ENCODE peak calls at places on chromosome X, in five cellular contexts. One of them, this sample, is unnamed.

GRCh38 chrX:68808686-68809357 is 20.0 kb upstream of the EFNB1 start:
- DNase-seq in A549: peak
- DNase-seq in HepG2: no peak
- DNase-seq in endothelial cell of umbilical vein: no peak
- DNase-seq in K562: no peak
- DNase-seq in this sample: peak

GRCh38 chrX:141652315-141652714 is 46.2 kb downstream of the SPANXD start:
- DNase-seq in A549: no peak
- DNase-seq in HepG2: no peak
- DNase-seq in endothelial cell of umbilical vein: no peak
- DNase-seq in K562: no peak
- DNase-seq in this sample: no peak

GRCh38 chrX:76148753-76149152 is 24.1 kb upstream of the PBDC1 start:
- DNase-seq in A549: peak
- DNase-seq in HepG2: peak
- DNase-seq in endothelial cell of umbilical vein: peak
- DNase-seq in K562: no peak
- DNase-seq in this sample: peak

GRCh38 chrX:120749141-120749846 is 119.4 kb upstream of the C1GALT1C1 start:
- DNase-seq in A549: no peak
- DNase-seq in HepG2: no peak
- DNase-seq in endothelial cell of umbilical vein: peak
- DNase-seq in K562: no peak
- DNase-seq in this sample: peak

GRCh38 chrX:69618803-69619202 is 2.9 kb downstream of the EDA start:
- DNase-seq in A549: peak
- DNase-seq in HepG2: peak
- DNase-seq in endothelial cell of umbilical vein: peak
- DNase-seq in K562: no peak
- DNase-seq in this sample: peak

GRCh38 chrX:154547245-154548027 is at the start of gene IKBKG:
- DNase-seq in A549: peak
- DNase-seq in HepG2: peak
- DNase-seq in endothelial cell of umbilical vein: peak
- DNase-seq in K562: peak
- DNase-seq in this sample: peak

GRCh38 chrX:72274526-72274925 is 2.5 kb downstream of the RPS4X start:
- DNase-seq in A549: no peak
- DNase-seq in HepG2: no peak
- DNase-seq in endothelial cell of umbilical vein: no peak
- DNase-seq in K562: no peak
- DNase-seq in this sample: no peak

GRCh38 chrX:45479835-45480422 is 279.3 kb upstream of the DIPK2B start:
- DNase-seq in A549: peak
- DNase-seq in HepG2: peak
- DNase-seq in endothelial cell of umbilical vein: peak
- DNase-seq in K562: no peak
- DNase-seq in this sample: no peak

GRCh38 chrX:68997911-68998310 is 167.3 kb downstream of the PJA1 start:
- DNase-seq in A549: no peak
- DNase-seq in HepG2: no peak
- DNase-seq in endothelial cell of umbilical vein: peak
- DNase-seq in K562: no peak
- DNase-seq in this sample: no peak

GRCh38 chrX:27380163-27380845 is 82.8 kb downstream of the PPP4R3C start:
- DNase-seq in A549: no peak
- DNase-seq in HepG2: peak
- DNase-seq in endothelial cell of umbilical vein: no peak
- DNase-seq in K562: no peak
- DNase-seq in this sample: no peak

GRCh38 chrX:53330331-53330730 is 48.9 kb upstream of the IQSEC2 start:
- DNase-seq in A549: no peak
- DNase-seq in HepG2: no peak
- DNase-seq in endothelial cell of umbilical vein: no peak
- DNase-seq in K562: no peak
- DNase-seq in this sample: no peak

GRCh38 chrX:30593435-30594200 is 16.1 kb upstream of the TASL start:
- DNase-seq in A549: no peak
- DNase-seq in HepG2: peak
- DNase-seq in endothelial cell of umbilical vein: no peak
- DNase-seq in K562: no peak
- DNase-seq in this sample: no peak

GRCh38 chrX:4550018-4550417 is 836.6 kb upstream of the PRKX start:
- DNase-seq in A549: peak
- DNase-seq in HepG2: no peak
- DNase-seq in endothelial cell of umbilical vein: no peak
- DNase-seq in K562: no peak
- DNase-seq in this sample: peak

GRCh38 chrX:69541959-69542358 is 37.8 kb downstream of the NALF2 start:
- DNase-seq in A549: no peak
- DNase-seq in HepG2: no peak
- DNase-seq in endothelial cell of umbilical vein: no peak
- DNase-seq in K562: no peak
- DNase-seq in this sample: no peak

GRCh38 chrX:11435568-11435967 is 142.4 kb downstream of the AMELX start:
- DNase-seq in A549: no peak
- DNase-seq in HepG2: no peak
- DNase-seq in endothelial cell of umbilical vein: peak
- DNase-seq in K562: no peak
- DNase-seq in this sample: no peak
- TF ChIP-seq MYC in A549: no peak
- TF ChIP-seq MYC in HepG2: no peak
- TF ChIP-seq MYC in endothelial cell of umbilical vein: no peak
- TF ChIP-seq MYC in K562: no peak
- TF ChIP-seq MYC in this sample: no peak

DNA sequence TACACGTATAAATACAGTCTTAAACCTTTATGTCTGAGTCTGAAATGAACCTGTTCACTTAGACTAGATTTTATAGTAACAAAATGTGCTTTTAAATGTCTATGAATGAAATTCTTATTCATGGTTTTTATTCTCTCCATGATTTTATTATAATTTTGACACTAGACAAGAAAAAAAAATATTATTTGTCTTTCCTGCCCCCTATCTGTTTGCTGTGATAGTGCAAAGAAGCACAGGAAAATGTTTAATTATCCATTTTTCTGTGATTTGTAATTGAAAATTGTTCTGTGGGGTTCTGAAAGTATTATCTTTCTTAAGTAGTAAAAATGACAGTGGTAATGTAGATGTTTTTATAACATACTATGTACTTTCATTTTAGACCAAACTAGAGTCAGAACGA is 52.0 kb downstream of the INTS6L start:
- DNase-seq in A549: no peak
- DNase-seq in HepG2: no peak
- DNase-seq in endothelial cell of umbilical vein: no peak
- DNase-seq in K562: no peak
- DNase-seq in this sample: no peak
- TF ChIP-seq CTCF in A549: peak
- TF ChIP-seq CTCF in HepG2: no peak
- TF ChIP-seq CTCF in endothelial cell of umbilical vein: peak
- TF ChIP-seq CTCF in K562: peak
- TF ChIP-seq CTCF in this sample: peak

DNA sequence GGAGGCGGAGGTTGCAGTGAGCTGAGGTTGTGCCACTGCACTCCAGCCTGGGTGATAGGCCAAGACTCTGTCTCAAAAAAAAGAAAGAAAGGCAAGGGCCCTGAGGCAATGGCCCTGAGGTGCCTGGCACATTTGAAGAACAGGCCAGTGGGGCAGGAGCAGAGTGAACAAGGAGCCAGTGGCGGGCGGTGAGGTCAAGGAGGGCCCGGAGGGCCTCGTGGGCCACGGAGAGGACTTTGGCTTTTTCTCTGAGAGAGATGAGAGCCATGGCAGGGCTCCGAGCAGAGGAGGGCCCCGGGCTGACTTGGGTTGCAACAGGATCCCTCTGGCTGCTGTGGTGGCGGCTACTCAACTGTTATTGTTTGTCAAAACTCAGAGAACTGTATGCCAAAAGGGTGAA is 13.3 kb downstream of the FTSJ1 start:
- DNase-seq in A549: no peak
- DNase-seq in HepG2: no peak
- DNase-seq in endothelial cell of umbilical vein: no peak
- DNase-seq in K562: no peak
- DNase-seq in this sample: no peak
- TF ChIP-seq MYC in A549: no peak
- TF ChIP-seq MYC in HepG2: no peak
- TF ChIP-seq MYC in endothelial cell of umbilical vein: no peak
- TF ChIP-seq MYC in K562: no peak
- TF ChIP-seq MYC in this sample: no peak

GRCh38 chrX:43333543-43333942 is 322.6 kb upstream of the MAOA start:
- DNase-seq in A549: no peak
- DNase-seq in HepG2: peak
- DNase-seq in endothelial cell of umbilical vein: peak
- DNase-seq in K562: no peak
- DNase-seq in this sample: peak
- TF ChIP-seq CTCF in A549: no peak
- TF ChIP-seq CTCF in HepG2: peak
- TF ChIP-seq CTCF in endothelial cell of umbilical vein: no peak
- TF ChIP-seq CTCF in K562: no peak
- TF ChIP-seq CTCF in this sample: no peak

GRCh38 chrX:150570512-150570911 is 2.1 kb downstream of the MTM1 start:
- DNase-seq in A549: no peak
- DNase-seq in HepG2: peak
- DNase-seq in endothelial cell of umbilical vein: peak
- DNase-seq in K562: no peak
- DNase-seq in this sample: peak

GRCh38 chrX:150568320-150569154 is at the start of gene MTM1:
- DNase-seq in A549: peak
- DNase-seq in HepG2: peak
- DNase-seq in endothelial cell of umbilical vein: peak
- DNase-seq in K562: peak
- DNase-seq in this sample: peak

GRCh38 chrX:150567645-150568319 is 639 bp upstream of the MTM1 start:
- DNase-seq in A549: no peak
- DNase-seq in HepG2: no peak
- DNase-seq in endothelial cell of umbilical vein: no peak
- DNase-seq in K562: no peak
- DNase-seq in this sample: no peak

GRCh38 chrX:150566734-150567182 is 1.7 kb upstream of the MTM1 start:
- DNase-seq in A549: no peak
- DNase-seq in HepG2: no peak
- DNase-seq in endothelial cell of umbilical vein: no peak
- DNase-seq in K562: no peak
- DNase-seq in this sample: no peak

GRCh38 chrX:150569155-150569477 is 695 bp downstream of the MTM1 start:
- DNase-seq in A549: no peak
- DNase-seq in HepG2: no peak
- DNase-seq in endothelial cell of umbilical vein: no peak
- DNase-seq in K562: no peak
- DNase-seq in this sample: peak
- TF ChIP-seq MYC in A549: no peak
- TF ChIP-seq MYC in HepG2: no peak
- TF ChIP-seq MYC in endothelial cell of umbilical vein: no peak
- TF ChIP-seq MYC in K562: no peak
- TF ChIP-seq MYC in this sample: no peak

DNA sequence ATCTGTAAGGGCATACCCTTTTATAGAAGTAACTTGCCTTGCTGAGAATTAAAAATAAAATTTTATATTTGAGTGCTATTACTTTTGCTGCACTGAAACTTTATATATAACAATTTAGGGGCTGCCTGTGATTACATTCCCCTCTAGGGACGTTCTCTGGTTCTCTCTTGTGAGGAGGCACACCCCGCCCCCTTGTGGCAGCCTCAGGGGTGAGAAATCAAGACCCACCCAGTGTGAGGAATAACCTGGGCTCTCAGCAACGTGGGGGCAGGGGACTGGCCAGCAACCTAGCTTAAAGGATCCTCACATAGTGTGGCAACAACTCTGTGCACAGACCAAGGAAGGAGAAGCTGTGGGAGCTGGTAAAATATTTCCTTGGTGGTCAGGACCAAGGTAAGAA is 43.7 kb downstream of the MAGEA9 start:
- DNase-seq in A549: peak
- DNase-seq in HepG2: peak
- DNase-seq in endothelial cell of umbilical vein: peak
- DNase-seq in K562: no peak
- DNase-seq in this sample: peak
- TF ChIP-seq CTCF in A549: peak
- TF ChIP-seq CTCF in HepG2: peak
- TF ChIP-seq CTCF in endothelial cell of umbilical vein: peak
- TF ChIP-seq CTCF in K562: peak
- TF ChIP-seq CTCF in this sample: peak

DNA sequence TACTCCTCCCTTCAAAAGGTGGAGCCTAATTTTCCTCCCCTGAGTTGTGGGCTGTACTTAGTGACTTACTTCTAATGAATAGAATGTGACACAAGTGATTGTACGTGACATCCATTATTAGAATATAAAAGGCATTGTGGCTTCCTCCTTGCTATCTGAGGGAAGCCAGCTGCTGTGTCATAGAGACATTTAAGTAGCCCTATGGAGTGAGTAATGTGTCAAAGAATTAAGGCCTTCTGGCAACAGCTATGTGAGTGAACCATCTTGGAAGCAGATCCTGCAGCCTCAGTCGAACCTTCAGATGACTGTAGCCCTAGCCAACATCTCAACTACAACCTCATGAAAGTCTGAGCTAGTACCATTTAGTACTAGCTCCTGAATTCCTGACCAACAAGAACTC is 76.1 kb downstream of the BCOR start:
- DNase-seq in A549: no peak
- DNase-seq in HepG2: no peak
- DNase-seq in endothelial cell of umbilical vein: no peak
- DNase-seq in K562: no peak
- DNase-seq in this sample: no peak
- TF ChIP-seq MYC in A549: no peak
- TF ChIP-seq MYC in HepG2: no peak
- TF ChIP-seq MYC in endothelial cell of umbilical vein: no peak
- TF ChIP-seq MYC in K562: no peak
- TF ChIP-seq MYC in this sample: no peak

DNA sequence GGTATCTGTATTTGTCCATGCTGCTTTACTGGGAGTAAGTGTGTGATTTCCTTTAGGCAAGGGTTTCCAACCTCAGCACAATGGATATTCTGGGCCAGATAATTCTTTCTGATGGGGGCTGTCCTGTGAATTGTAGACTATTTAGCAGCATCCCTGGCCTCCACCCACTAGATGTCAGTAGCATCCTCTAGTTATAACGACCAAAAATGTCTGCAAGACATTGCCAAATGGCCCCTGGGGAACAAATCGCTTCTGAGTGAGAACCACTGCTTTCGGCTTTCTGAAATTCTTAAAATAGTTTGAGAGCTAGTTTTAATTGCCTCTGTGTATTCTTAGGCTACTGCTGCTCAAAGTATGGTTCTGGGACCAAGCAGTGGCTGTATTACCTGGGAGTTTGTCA is 81.2 kb upstream of the GPM6B start:
- DNase-seq in A549: peak
- DNase-seq in HepG2: no peak
- DNase-seq in endothelial cell of umbilical vein: no peak
- DNase-seq in K562: no peak
- DNase-seq in this sample: peak
- TF ChIP-seq CTCF in A549: no peak
- TF ChIP-seq CTCF in HepG2: no peak
- TF ChIP-seq CTCF in endothelial cell of umbilical vein: no peak
- TF ChIP-seq CTCF in K562: peak
- TF ChIP-seq CTCF in this sample: peak

DNA sequence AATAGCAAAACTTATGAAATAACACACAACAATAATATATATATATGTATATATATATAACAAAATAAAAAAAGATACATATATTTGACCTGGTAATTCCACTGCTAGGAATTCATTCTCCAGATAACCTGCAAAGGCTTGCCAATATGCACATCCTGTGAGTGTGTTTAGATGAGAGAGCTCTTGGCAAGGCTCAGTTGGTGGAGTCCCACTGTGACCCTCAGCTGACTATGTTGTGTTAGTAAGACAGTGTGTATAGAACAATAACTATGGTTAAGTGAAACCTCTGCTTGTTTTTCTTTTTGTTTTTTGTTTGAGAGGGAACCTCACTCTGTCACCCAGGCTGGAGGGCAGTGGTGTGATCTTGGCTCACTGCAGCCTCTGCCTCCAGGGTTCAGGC is 39.5 kb upstream of the RBMX start:
- DNase-seq in A549: no peak
- DNase-seq in HepG2: no peak
- DNase-seq in endothelial cell of umbilical vein: peak
- DNase-seq in K562: no peak
- DNase-seq in this sample: no peak
- TF ChIP-seq MYC in A549: no peak
- TF ChIP-seq MYC in HepG2: no peak
- TF ChIP-seq MYC in endothelial cell of umbilical vein: no peak
- TF ChIP-seq MYC in K562: no peak
- TF ChIP-seq MYC in this sample: no peak